ENCODE peak calls at places on chromosomes 3 and 15, in ten cellular contexts. Y, T, R, E, A, B, X, H, Q and V are unnamed samples.

GRCh38 chr3:193509103-193509965 is 45.4 kb downstream of the ATP13A4 start:
- DNase-seq in B (no peak), Y (no peak), R (no peak), T (no peak), X (no peak), E (no peak), A (no peak), Q (no peak), H (no peak), V (peak)

GRCh38 chr3:56783644-56784451 is 17.9 kb downstream of the ARHGEF3 start:
- DNase-seq in E (peak), A (no peak), H (peak), T (no peak), Y (no peak), B (peak), R (peak), X (no peak), Q (peak), V (peak)

GRCh38 chr15:72340366-72340765 is 20.4 kb upstream of the CELF6 start:
- DNase-seq in A (no peak), X (no peak), E (no peak), B (no peak), T (no peak), Q (no peak), R (peak), H (no peak), Y (peak), V (no peak)

GRCh38 chr3:13718000-13718399 is 161.9 kb downstream of the WNT7A start:
- DNase-seq in R (no peak), B (no peak), Y (no peak), T (no peak), Q (no peak), E (no peak), A (no peak), X (no peak), H (no peak), V (no peak)

GRCh38 chr3:52636673-52637072 is 49.0 kb downstream of the PBRM1 start:
- DNase-seq in T (no peak), B (no peak), E (no peak), A (no peak), X (no peak), Y (peak), H (no peak), Q (no peak), R (peak), V (no peak)

GRCh38 chr3:13070622-13071021 is 2.6 kb downstream of the IQSEC1 start:
- DNase-seq in T (no peak), Y (no peak), H (no peak), Q (no peak), E (no peak), R (no peak), X (no peak), B (no peak), A (no peak), V (no peak)

GRCh38 chr3:120093923-120094775 is at the start of gene GSK3B:
- DNase-seq in Y (no peak), B (peak), Q (peak), R (peak), T (no peak), H (peak), X (peak), A (peak), E (peak), V (no peak)

GRCh38 chr3:132232231-132232792 is 84.9 kb upstream of the ACP3 start:
- DNase-seq in T (no peak), R (peak), E (no peak), A (no peak), X (no peak), Q (no peak), B (no peak), H (no peak), Y (peak), V (no peak)

GRCh38 chr3:114714237-114714636 is 420.4 kb downstream of the TIGIT start:
- DNase-seq in R (peak), T (no peak), X (no peak), A (no peak), E (no peak), Y (no peak), Q (no peak), H (no peak), B (no peak), V (no peak)

GRCh38 chr3:80215191-80215590 is 447.4 kb upstream of the ROBO1 start:
- DNase-seq in Y (no peak), E (no peak), R (no peak), H (no peak), A (no peak), X (peak), B (no peak), Q (no peak), T (no peak), V (no peak)

GRCh38 chr15:31389576-31389975 is 62.9 kb downstream of the KLF13 start:
- DNase-seq in T (no peak), H (no peak), R (no peak), E (no peak), Q (no peak), B (no peak), X (no peak), Y (no peak), A (no peak), V (no peak)

GRCh38 chr15:70762469-70763119 is 764 bp downstream of the UACA start:
- DNase-seq in B (peak), R (peak), X (peak), H (no peak), Q (peak), T (peak), Y (peak), E (peak), A (no peak), V (no peak)

GRCh38 chr15:90956551-90957104 is 1.9 kb downstream of the RCCD1 start:
- DNase-seq in X (peak), R (peak), H (peak), A (peak), B (peak), Y (peak), T (peak), E (peak), Q (peak), V (no peak)

GRCh38 chr3:114307222-114307840 is 13.5 kb downstream of the TIGIT start:
- DNase-seq in T (no peak), A (no peak), E (peak), R (no peak), B (no peak), Y (no peak), X (no peak), H (no peak), Q (no peak), V (no peak)

GRCh38 chr3:124792341-124793034 is 62.2 kb downstream of the UMPS start:
- DNase-seq in X (no peak), E (no peak), B (no peak), Q (no peak), A (no peak), T (no peak), H (no peak), Y (no peak), R (no peak), V (no peak)

GRCh38 chr3:136135039-136135802 is 60.9 kb downstream of the MSL2 start:
- DNase-seq in X (no peak), Q (no peak), H (no peak), E (no peak), T (no peak), A (no peak), R (no peak), B (no peak), Y (no peak), V (no peak)

GRCh38 chr3:194828926-194829325 is 143.2 kb downstream of the FAM43A start:
- DNase-seq in H (no peak), Q (no peak), T (no peak), A (no peak), X (no peak), R (no peak), E (no peak), Y (no peak), B (no peak), V (no peak)

GRCh38 chr15:48928877-48929538 is 34.7 kb downstream of the SHC4 start:
- DNase-seq in X (no peak), Y (peak), Q (no peak), R (no peak), A (no peak), E (peak), T (no peak), H (peak), B (peak), V (no peak)

GRCh38 chr3:177257625-177258024 is 60.3 kb upstream of the TBL1XR1 start:
- DNase-seq in E (no peak), T (no peak), B (no peak), A (no peak), R (no peak), Y (no peak), Q (no peak), X (no peak), H (no peak), V (no peak)

GRCh38 chr3:109707642-109708041 is 370.3 kb upstream of the DPPA4 start:
- DNase-seq in H (no peak), Y (peak), T (no peak), R (no peak), X (no peak), E (no peak), A (no peak), Q (no peak), B (no peak), V (no peak)

GRCh38 chr3:156497326-156497725 is 57.6 kb downstream of the SSR3 start:
- DNase-seq in T (no peak), Q (no peak), B (no peak), R (peak), E (no peak), X (no peak), Y (no peak), H (no peak), A (no peak), V (no peak)

GRCh38 chr3:47323431-47324277 is 40.9 kb downstream of the KLHL18 start:
- DNase-seq in H (no peak), A (peak), E (peak), T (no peak), B (no peak), Q (no peak), X (no peak), Y (peak), R (peak), V (peak)

GRCh38 chr15:76003364-76003763 is 8.9 kb downstream of the NRG4 start:
- DNase-seq in A (no peak), E (no peak), H (no peak), R (no peak), Y (no peak), X (no peak), T (no peak), B (no peak), Q (no peak), V (no peak)

GRCh38 chr3:142723665-142723967 is 218 bp upstream of the TRPC1 start:
- DNase-seq in E (no peak), B (no peak), X (no peak), H (no peak), Q (no peak), R (no peak), Y (no peak), A (no peak), T (no peak), V (no peak)

GRCh38 chr3:30680789-30681188 is 74.4 kb downstream of the TGFBR2 start:
- DNase-seq in T (no peak), Y (no peak), B (no peak), Q (peak), H (no peak), R (peak), X (peak), E (peak), A (no peak), V (no peak)